ENCODE peak calls at places on chromosomes 6 and 20, in five cellular contexts. One of them, this sample, is unnamed.

GRCh38 chr6:36677059-36677749 is 1.3 kb upstream of the CDKN1A start:
- DNase-seq in lower lobe of right lung: no peak
- DNase-seq in endothelial cell of umbilical vein: peak; percentile 37
- DNase-seq in hepatocyte: no peak
- DNase-seq in CD8-positive, alpha-beta T cell: no peak
- DNase-seq in this sample: no peak

GRCh38 chr6:91730710-91731109 is 1143.8 kb upstream of the MAP3K7 start:
- DNase-seq in endothelial cell of umbilical vein: no peak
- DNase-seq in hepatocyte: no peak
- DNase-seq in CD8-positive, alpha-beta T cell: no peak
- DNase-seq in lower lobe of right lung: no peak
- DNase-seq in this sample: no peak

GRCh38 chr20:51462566-51463276 is 79.8 kb downstream of the NFATC2 start:
- DNase-seq in CD8-positive, alpha-beta T cell: no peak
- DNase-seq in hepatocyte: peak; percentile 52
- DNase-seq in lower lobe of right lung: peak; percentile 56
- DNase-seq in endothelial cell of umbilical vein: no peak
- DNase-seq in this sample: peak; percentile 86

GRCh38 chr6:148524976-148525375 is 182.3 kb downstream of the SASH1 start:
- DNase-seq in lower lobe of right lung: no peak
- DNase-seq in hepatocyte: no peak
- DNase-seq in endothelial cell of umbilical vein: peak; percentile 65
- DNase-seq in CD8-positive, alpha-beta T cell: no peak
- DNase-seq in this sample: no peak

GRCh38 chr6:168400044-168400443 is 40.9 kb upstream of the SMOC2 start:
- DNase-seq in lower lobe of right lung: no peak
- DNase-seq in endothelial cell of umbilical vein: no peak
- DNase-seq in hepatocyte: no peak
- DNase-seq in CD8-positive, alpha-beta T cell: no peak
- DNase-seq in this sample: no peak

GRCh38 chr6:27426045-27426620 is 37.6 kb downstream of the ZNF391 start:
- DNase-seq in CD8-positive, alpha-beta T cell: no peak
- DNase-seq in hepatocyte: no peak
- DNase-seq in lower lobe of right lung: no peak
- DNase-seq in endothelial cell of umbilical vein: no peak
- DNase-seq in this sample: no peak

GRCh38 chr20:42483694-42484303 is 705.9 kb downstream of the PTPRT start:
- DNase-seq in lower lobe of right lung: no peak
- DNase-seq in endothelial cell of umbilical vein: no peak
- DNase-seq in CD8-positive, alpha-beta T cell: no peak
- DNase-seq in hepatocyte: peak; percentile 22
- DNase-seq in this sample: no peak

GRCh38 chr6:35451354-35452185 is 568 bp upstream of the FANCE start:
- DNase-seq in lower lobe of right lung: no peak
- DNase-seq in CD8-positive, alpha-beta T cell: no peak
- DNase-seq in endothelial cell of umbilical vein: peak; percentile 27
- DNase-seq in hepatocyte: no peak
- DNase-seq in this sample: no peak

GRCh38 chr6:3389390-3390167 is 67.3 kb downstream of the SLC22A23 start:
- DNase-seq in endothelial cell of umbilical vein: no peak
- DNase-seq in CD8-positive, alpha-beta T cell: no peak
- DNase-seq in lower lobe of right lung: no peak
- DNase-seq in hepatocyte: no peak
- DNase-seq in this sample: peak; percentile 46

GRCh38 chr6:107154131-107154906 is 39.0 kb upstream of the BEND3 start:
- DNase-seq in CD8-positive, alpha-beta T cell: no peak
- DNase-seq in endothelial cell of umbilical vein: no peak
- DNase-seq in lower lobe of right lung: peak; percentile 59
- DNase-seq in hepatocyte: peak; percentile 66
- DNase-seq in this sample: no peak

GRCh38 chr20:39132093-39132492 is 169.9 kb downstream of the DHX35 start:
- DNase-seq in hepatocyte: no peak
- DNase-seq in lower lobe of right lung: no peak
- DNase-seq in CD8-positive, alpha-beta T cell: no peak
- DNase-seq in endothelial cell of umbilical vein: no peak
- DNase-seq in this sample: no peak

GRCh38 chr6:41696788-41697187 is 38.6 kb downstream of the TFEB start:
- DNase-seq in endothelial cell of umbilical vein: no peak
- DNase-seq in lower lobe of right lung: no peak
- DNase-seq in CD8-positive, alpha-beta T cell: no peak
- DNase-seq in hepatocyte: no peak
- DNase-seq in this sample: no peak

GRCh38 chr6:152099816-152100618 is 292.5 kb downstream of the ESR1 start:
- DNase-seq in endothelial cell of umbilical vein: peak; percentile 68
- DNase-seq in lower lobe of right lung: peak; percentile 76
- DNase-seq in hepatocyte: no peak
- DNase-seq in CD8-positive, alpha-beta T cell: no peak
- DNase-seq in this sample: peak; percentile 62

GRCh38 chr6:170178561-170179477 is 112.1 kb downstream of the DLL1 start:
- DNase-seq in CD8-positive, alpha-beta T cell: no peak
- DNase-seq in endothelial cell of umbilical vein: peak; percentile 76
- DNase-seq in hepatocyte: no peak
- DNase-seq in lower lobe of right lung: peak; percentile 59
- DNase-seq in this sample: peak; percentile 14

GRCh38 chr6:90184334-90185298 is 112.0 kb downstream of the BACH2 start:
- DNase-seq in CD8-positive, alpha-beta T cell: peak; percentile 22
- DNase-seq in hepatocyte: peak; percentile 65
- DNase-seq in endothelial cell of umbilical vein: peak; percentile 92
- DNase-seq in lower lobe of right lung: no peak
- DNase-seq in this sample: no peak

GRCh38 chr20:61821698-61822097 is 244.0 kb downstream of the TAF4 start:
- DNase-seq in CD8-positive, alpha-beta T cell: no peak
- DNase-seq in endothelial cell of umbilical vein: no peak
- DNase-seq in lower lobe of right lung: peak; percentile 4
- DNase-seq in hepatocyte: no peak
- DNase-seq in this sample: no peak
- H3K4me1 ChIP-seq in CD8-positive, alpha-beta T cell: no peaks in the 10 kb centered on the region
- H3K4me1 ChIP-seq in endothelial cell of umbilical vein: no peaks in the 10 kb centered on the region
- H3K4me1 ChIP-seq in lower lobe of right lung: no peaks in the 10 kb centered on the region
- H3K4me1 ChIP-seq in hepatocyte: no peaks in the 10 kb centered on the region
- H3K4me1 ChIP-seq in this sample: no peaks in the 10 kb centered on the region

DNA sequence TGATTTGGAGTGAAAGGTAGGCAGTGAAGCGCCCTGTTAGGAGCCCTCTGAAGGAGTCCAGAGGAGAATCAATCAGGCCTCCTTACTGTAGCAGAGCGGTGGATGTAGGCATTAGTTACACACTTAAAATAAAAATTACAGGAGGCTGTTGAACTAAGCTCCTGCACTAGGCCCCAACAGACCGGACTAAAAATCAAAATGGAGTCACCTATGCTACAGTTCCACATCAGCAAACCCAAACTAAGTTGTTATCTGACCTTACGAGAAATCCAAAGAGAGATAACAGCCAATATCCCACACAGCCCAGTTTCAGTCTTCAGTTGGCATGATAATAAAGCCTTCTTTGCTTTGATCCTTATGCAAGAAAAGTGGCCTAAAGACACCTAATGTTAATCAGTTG is 26.8 kb downstream of the SGK1 start:
- DNase-seq in lower lobe of right lung: no peak
- DNase-seq in CD8-positive, alpha-beta T cell: no peak
- DNase-seq in hepatocyte: no peak
- DNase-seq in endothelial cell of umbilical vein: no peak
- DNase-seq in this sample: no peak
- H3K4me1 ChIP-seq in lower lobe of right lung: peaks cover 3% of the 10 kb centered on the region
- H3K4me1 ChIP-seq in CD8-positive, alpha-beta T cell: peaks cover 13% of the 10 kb centered on the region
- H3K4me1 ChIP-seq in hepatocyte: peaks cover 4% of the 10 kb centered on the region
- H3K4me1 ChIP-seq in endothelial cell of umbilical vein: peaks cover 37% of the 10 kb centered on the region
- H3K4me1 ChIP-seq in this sample: peaks cover 26% of the 10 kb centered on the region

DNA sequence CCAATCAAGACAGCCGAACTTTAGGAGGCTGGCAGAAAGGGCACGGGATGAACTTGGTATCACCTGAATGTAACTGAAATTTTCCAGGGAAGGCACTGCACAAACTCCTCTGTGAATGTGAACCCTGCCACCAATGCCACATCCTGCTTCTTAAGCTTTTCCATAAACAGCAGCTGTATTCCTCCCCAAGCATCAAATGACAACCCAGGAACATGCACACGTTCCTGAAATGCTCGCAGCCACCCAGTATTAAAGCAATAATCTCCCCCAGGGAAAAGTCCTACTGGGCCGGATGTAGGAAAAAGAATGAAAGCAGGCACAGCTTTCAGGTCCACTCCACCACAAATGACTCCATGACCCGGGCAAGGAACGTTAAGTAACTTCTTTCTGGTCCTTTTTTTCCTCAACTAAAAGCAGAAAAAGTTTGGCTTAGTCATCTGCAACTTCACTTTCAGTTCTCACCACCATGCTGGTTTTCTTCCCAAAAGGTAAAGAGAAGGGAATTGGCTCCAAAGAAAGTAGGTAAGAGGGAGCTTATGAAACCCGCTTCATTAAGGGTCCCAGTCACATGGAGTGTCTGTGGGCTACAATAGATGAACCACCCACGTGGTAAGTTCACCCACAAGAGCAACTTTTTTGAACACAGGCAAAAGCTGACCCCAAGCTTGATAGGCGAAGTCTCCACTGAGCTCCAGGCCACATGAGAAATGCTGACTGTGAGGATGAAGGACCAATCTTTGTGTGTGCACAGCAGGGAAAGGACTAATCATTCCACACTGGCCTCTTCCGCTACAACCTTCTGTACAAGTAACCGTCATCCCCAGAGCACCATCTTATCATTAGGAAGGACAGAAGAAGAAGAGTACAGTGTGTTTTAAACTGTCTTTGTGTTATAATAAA is 90.1 kb downstream of the HIVEP2 start:
- DNase-seq in endothelial cell of umbilical vein: no peak
- DNase-seq in hepatocyte: no peak
- DNase-seq in CD8-positive, alpha-beta T cell: no peak
- DNase-seq in lower lobe of right lung: no peak
- DNase-seq in this sample: no peak
- H3K4me1 ChIP-seq in endothelial cell of umbilical vein: peaks cover 7% of the 10 kb centered on the region
- H3K4me1 ChIP-seq in hepatocyte: peaks cover 7% of the 10 kb centered on the region
- H3K4me1 ChIP-seq in CD8-positive, alpha-beta T cell: peaks cover 93% of the 10 kb centered on the region
- H3K4me1 ChIP-seq in lower lobe of right lung: peaks cover 16% of the 10 kb centered on the region
- H3K4me1 ChIP-seq in this sample: peaks cover 50% of the 10 kb centered on the region

DNA sequence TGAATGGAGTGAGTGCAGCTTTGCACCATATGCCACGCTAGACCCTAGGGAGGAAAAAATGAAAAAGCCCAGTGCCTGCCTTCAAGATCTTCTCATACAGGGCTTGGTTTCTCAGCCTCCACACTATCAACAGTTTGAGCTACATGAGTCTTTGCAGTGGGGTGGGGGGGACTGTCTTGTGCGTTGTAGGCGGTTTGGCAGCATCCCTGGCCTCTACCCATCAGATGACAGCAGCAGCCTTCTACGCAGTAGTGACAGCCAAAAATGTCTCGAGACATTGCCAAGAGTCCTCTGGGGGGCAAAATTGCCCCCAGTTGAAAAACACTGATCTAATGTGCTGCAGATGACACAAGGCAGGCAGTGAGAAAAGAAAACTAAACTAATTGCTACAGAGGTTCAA is 6.2 kb downstream of the CDH22 start:
- DNase-seq in lower lobe of right lung: no peak
- DNase-seq in hepatocyte: no peak
- DNase-seq in endothelial cell of umbilical vein: no peak
- DNase-seq in CD8-positive, alpha-beta T cell: no peak
- DNase-seq in this sample: no peak
- H3K4me1 ChIP-seq in lower lobe of right lung: peaks cover 3% of the 10 kb centered on the region
- H3K4me1 ChIP-seq in hepatocyte: no peaks in the 10 kb centered on the region
- H3K4me1 ChIP-seq in endothelial cell of umbilical vein: no peaks in the 10 kb centered on the region
- H3K4me1 ChIP-seq in CD8-positive, alpha-beta T cell: peaks cover under 1% of the 10 kb centered on the region
- H3K4me1 ChIP-seq in this sample: peaks cover 27% of the 10 kb centered on the region

GRCh38 chr20:41048475-41049242 is 20.0 kb downstream of the TOP1 start:
- DNase-seq in lower lobe of right lung: no peak
- DNase-seq in hepatocyte: no peak
- DNase-seq in CD8-positive, alpha-beta T cell: no peak
- DNase-seq in endothelial cell of umbilical vein: no peak
- DNase-seq in this sample: no peak
- H3K4me1 ChIP-seq in lower lobe of right lung: peaks cover 81% of the 10 kb centered on the region
- H3K4me1 ChIP-seq in hepatocyte: peaks cover 71% of the 10 kb centered on the region
- H3K4me1 ChIP-seq in CD8-positive, alpha-beta T cell: peaks cover 70% of the 10 kb centered on the region
- H3K4me1 ChIP-seq in endothelial cell of umbilical vein: peaks cover 36% of the 10 kb centered on the region
- H3K4me1 ChIP-seq in this sample: peaks cover 100% of the 10 kb centered on the region

DNA sequence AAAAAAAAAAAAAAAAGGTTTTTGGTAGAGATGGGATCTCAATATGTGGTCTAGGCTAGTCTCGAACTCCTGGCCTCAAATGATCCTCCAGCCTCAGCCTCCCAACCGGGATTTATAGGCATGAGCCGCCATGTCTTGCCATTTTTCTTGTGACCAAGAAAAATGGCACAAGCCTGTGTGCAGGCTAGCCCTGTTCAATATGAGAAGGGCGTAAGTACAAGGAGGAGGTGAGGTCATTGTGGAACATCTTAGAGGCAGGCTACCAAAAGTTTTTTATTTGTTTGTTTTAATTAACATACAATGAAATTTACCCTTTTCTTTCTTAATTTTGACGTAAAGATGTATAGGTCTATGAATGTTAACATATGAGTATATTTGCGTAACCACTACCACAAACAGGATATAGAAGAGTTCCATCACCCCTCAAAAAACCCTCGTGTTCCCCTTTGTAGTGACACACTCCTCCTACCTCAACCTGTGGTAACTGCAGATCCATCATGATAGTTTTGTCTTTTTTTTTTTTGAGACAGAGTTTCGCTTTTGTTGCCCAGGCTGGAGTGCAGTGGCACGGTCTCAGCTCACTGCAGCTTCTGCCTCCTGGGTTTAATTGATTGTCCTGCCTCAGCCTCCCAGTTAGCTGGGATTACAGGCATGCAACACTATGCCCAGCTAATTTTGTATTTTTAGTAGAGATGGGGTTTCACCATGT is 28.3 kb upstream of the KIF3B start:
- DNase-seq in CD8-positive, alpha-beta T cell: peak; percentile 71
- DNase-seq in hepatocyte: no peak
- DNase-seq in lower lobe of right lung: no peak
- DNase-seq in endothelial cell of umbilical vein: no peak
- DNase-seq in this sample: no peak
- H3K4me1 ChIP-seq in CD8-positive, alpha-beta T cell: peaks cover 29% of the 10 kb centered on the region
- H3K4me1 ChIP-seq in hepatocyte: peaks cover 8% of the 10 kb centered on the region
- H3K4me1 ChIP-seq in lower lobe of right lung: no peaks in the 10 kb centered on the region
- H3K4me1 ChIP-seq in endothelial cell of umbilical vein: no peaks in the 10 kb centered on the region
- H3K4me1 ChIP-seq in this sample: no peaks in the 10 kb centered on the region

GRCh38 chr20:61957961-61958715 is 107.5 kb downstream of the TAF4 start:
- DNase-seq in endothelial cell of umbilical vein: no peak
- DNase-seq in CD8-positive, alpha-beta T cell: no peak
- DNase-seq in lower lobe of right lung: no peak
- DNase-seq in hepatocyte: no peak
- DNase-seq in this sample: no peak

GRCh38 chr20:61958773-61959172 is 106.9 kb downstream of the TAF4 start:
- DNase-seq in lower lobe of right lung: no peak
- DNase-seq in endothelial cell of umbilical vein: no peak
- DNase-seq in CD8-positive, alpha-beta T cell: no peak
- DNase-seq in hepatocyte: no peak
- DNase-seq in this sample: no peak

GRCh38 chr20:61960836-61961235 is 104.8 kb downstream of the TAF4 start:
- DNase-seq in lower lobe of right lung: no peak
- DNase-seq in CD8-positive, alpha-beta T cell: no peak
- DNase-seq in endothelial cell of umbilical vein: no peak
- DNase-seq in hepatocyte: no peak
- DNase-seq in this sample: no peak

GRCh38 chr20:61956396-61957342 is 109.0 kb downstream of the TAF4 start:
- DNase-seq in lower lobe of right lung: no peak
- DNase-seq in CD8-positive, alpha-beta T cell: no peak
- DNase-seq in endothelial cell of umbilical vein: no peak
- DNase-seq in hepatocyte: no peak
- DNase-seq in this sample: no peak

DNA sequence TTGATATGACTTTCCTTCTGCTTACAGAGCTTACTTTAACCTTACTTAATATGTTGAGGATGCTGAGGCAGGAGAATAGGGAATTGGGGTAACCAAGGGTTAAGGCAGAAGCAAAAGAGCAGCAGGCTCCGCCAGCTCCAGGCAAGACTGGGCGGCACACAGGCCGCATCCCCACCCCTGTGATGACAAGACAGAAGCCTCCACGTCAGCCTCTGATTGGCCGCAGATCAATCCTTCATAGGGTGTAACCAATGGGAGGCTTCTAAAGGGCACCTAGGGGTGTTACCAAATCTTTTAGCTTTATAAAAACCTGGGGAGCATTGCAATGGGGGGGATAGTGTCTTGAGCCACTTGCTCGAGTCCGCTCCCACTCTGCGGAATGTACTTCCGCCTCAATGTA is 106.4 kb downstream of the TAF4 start:
- DNase-seq in endothelial cell of umbilical vein: no peak
- DNase-seq in hepatocyte: no peak
- DNase-seq in lower lobe of right lung: no peak
- DNase-seq in CD8-positive, alpha-beta T cell: no peak
- DNase-seq in this sample: no peak
- H3K4me1 ChIP-seq in endothelial cell of umbilical vein: no peaks in the 10 kb centered on the region
- H3K4me1 ChIP-seq in hepatocyte: peaks cover 13% of the 10 kb centered on the region
- H3K4me1 ChIP-seq in lower lobe of right lung: no peaks in the 10 kb centered on the region
- H3K4me1 ChIP-seq in CD8-positive, alpha-beta T cell: no peaks in the 10 kb centered on the region
- H3K4me1 ChIP-seq in this sample: no peaks in the 10 kb centered on the region